ENCODE peak calls at places on chromosomes 16 and 17, in five cellular contexts. One of them, this sample, is unnamed.

GRCh38 chr16:76854234-76854633 is 336.8 kb upstream of the MON1B start:
- DNase-seq in A549: peak
- DNase-seq in MG63: no peak
- DNase-seq in prostate gland: no peak
- DNase-seq in sigmoid colon: no peak
- DNase-seq in this sample: peak

GRCh38 chr17:80694085-80694991 is 149.7 kb downstream of the RPTOR start:
- DNase-seq in A549: no peak
- DNase-seq in sigmoid colon: no peak
- DNase-seq in MG63: no peak
- DNase-seq in prostate gland: no peak
- DNase-seq in this sample: no peak

GRCh38 chr17:82662711-82663261 is 14.5 kb upstream of the WDR45B start:
- DNase-seq in prostate gland: no peak
- DNase-seq in MG63: no peak
- DNase-seq in A549: no peak
- DNase-seq in sigmoid colon: peak
- DNase-seq in this sample: no peak

GRCh38 chr16:72112906-72113615 is 19.4 kb downstream of the DHX38 start:
- DNase-seq in A549: no peak
- DNase-seq in prostate gland: no peak
- DNase-seq in MG63: no peak
- DNase-seq in sigmoid colon: no peak
- DNase-seq in this sample: no peak

GRCh38 chr17:81127133-81127455 is 38.2 kb upstream of the PVALEF start:
- DNase-seq in MG63: no peak
- DNase-seq in sigmoid colon: no peak
- DNase-seq in prostate gland: no peak
- DNase-seq in A549: no peak
- DNase-seq in this sample: no peak

GRCh38 chr17:47717845-47718621 is 15.0 kb upstream of the TBX21 start:
- DNase-seq in MG63: no peak
- DNase-seq in prostate gland: no peak
- DNase-seq in sigmoid colon: no peak
- DNase-seq in A549: no peak
- DNase-seq in this sample: no peak

GRCh38 chr16:61654962-61655361 is 381.3 kb downstream of the CDH8 start:
- DNase-seq in A549: no peak
- DNase-seq in sigmoid colon: no peak
- DNase-seq in prostate gland: no peak
- DNase-seq in MG63: no peak
- DNase-seq in this sample: no peak

GRCh38 chr17:61627125-61627524 is 36.1 kb upstream of the NACA2 start:
- DNase-seq in prostate gland: no peak
- DNase-seq in sigmoid colon: no peak
- DNase-seq in A549: no peak
- DNase-seq in MG63: no peak
- DNase-seq in this sample: no peak

GRCh38 chr17:48715496-48716399 is 6.6 kb downstream of the PRAC1 start:
- DNase-seq in prostate gland: no peak
- DNase-seq in MG63: peak
- DNase-seq in A549: no peak
- DNase-seq in sigmoid colon: peak
- DNase-seq in this sample: no peak

GRCh38 chr16:46918905-46919792 is 35.0 kb downstream of the GPT2 start:
- DNase-seq in MG63: no peak
- DNase-seq in A549: no peak
- DNase-seq in prostate gland: no peak
- DNase-seq in sigmoid colon: no peak
- DNase-seq in this sample: no peak

GRCh38 chr17:58337126-58337599 is 8.6 kb upstream of the TSPOAP1 start:
- DNase-seq in A549: no peak
- DNase-seq in prostate gland: no peak
- DNase-seq in MG63: peak
- DNase-seq in sigmoid colon: no peak
- DNase-seq in this sample: no peak

GRCh38 chr16:62038646-62039045 is 2.4 kb upstream of the CDH8 start:
- DNase-seq in sigmoid colon: no peak
- DNase-seq in A549: no peak
- DNase-seq in prostate gland: no peak
- DNase-seq in MG63: no peak
- DNase-seq in this sample: no peak

GRCh38 chr16:21083729-21084268 is 66.8 kb downstream of the DNAH3 start:
- DNase-seq in prostate gland: peak
- DNase-seq in MG63: peak
- DNase-seq in A549: peak
- DNase-seq in sigmoid colon: peak
- DNase-seq in this sample: peak

GRCh38 chr17:77948690-77949114 is 9.8 kb upstream of the TNRC6C start:
- DNase-seq in sigmoid colon: no peak
- DNase-seq in A549: peak
- DNase-seq in MG63: no peak
- DNase-seq in prostate gland: no peak
- DNase-seq in this sample: peak

GRCh38 chr16:64122177-64122576 is 999.7 kb downstream of the CDH11 start:
- DNase-seq in prostate gland: peak
- DNase-seq in sigmoid colon: no peak
- DNase-seq in MG63: no peak
- DNase-seq in A549: no peak
- DNase-seq in this sample: no peak

GRCh38 chr16:59154295-59154694 is 420.2 kb upstream of the GOT2 start:
- DNase-seq in MG63: no peak
- DNase-seq in prostate gland: no peak
- DNase-seq in A549: no peak
- DNase-seq in sigmoid colon: no peak
- DNase-seq in this sample: no peak

DNA sequence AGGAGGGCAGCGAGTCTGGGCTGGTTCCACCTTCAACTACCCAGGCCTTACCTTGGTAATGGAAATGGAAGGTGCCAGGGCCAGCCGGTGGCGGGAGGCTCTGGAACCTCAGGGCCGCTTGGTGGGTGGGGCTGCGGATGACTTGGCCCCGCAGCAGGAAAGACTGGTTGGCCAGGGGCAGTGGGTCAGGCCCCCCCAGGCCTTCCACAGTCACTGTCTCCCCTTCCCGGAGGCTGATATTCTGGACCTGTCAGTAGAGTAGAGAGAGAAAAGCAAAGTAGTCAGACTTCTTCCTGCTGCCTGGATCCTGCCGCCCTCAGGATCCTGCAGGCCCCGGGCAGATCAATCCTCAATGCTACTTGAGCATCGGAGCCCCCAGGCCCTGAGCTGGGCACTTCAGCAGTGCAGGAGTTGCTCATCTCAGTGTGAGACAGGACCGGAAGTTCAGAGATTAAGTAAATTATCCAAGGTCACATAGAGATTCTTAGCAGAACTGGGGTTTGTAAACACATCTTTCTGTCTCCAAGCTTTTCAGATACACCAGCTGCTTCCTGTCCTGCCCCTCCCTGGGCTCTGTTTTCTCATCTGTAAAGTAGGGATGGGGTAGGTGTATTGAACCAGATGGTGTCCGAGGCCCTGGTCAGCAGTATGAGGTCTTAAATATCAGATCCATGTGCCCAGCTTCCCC is 18.5 kb upstream of the PHF12 start:
- DNase-seq in sigmoid colon: no peak
- DNase-seq in prostate gland: no peak
- DNase-seq in MG63: no peak
- DNase-seq in A549: no peak
- DNase-seq in this sample: no peak
- H3K4me3 ChIP-seq in sigmoid colon: no peak
- H3K4me3 ChIP-seq in prostate gland: no peak
- H3K4me3 ChIP-seq in MG63: no peak
- H3K4me3 ChIP-seq in A549: no peak
- H3K4me3 ChIP-seq in this sample: no peak

DNA sequence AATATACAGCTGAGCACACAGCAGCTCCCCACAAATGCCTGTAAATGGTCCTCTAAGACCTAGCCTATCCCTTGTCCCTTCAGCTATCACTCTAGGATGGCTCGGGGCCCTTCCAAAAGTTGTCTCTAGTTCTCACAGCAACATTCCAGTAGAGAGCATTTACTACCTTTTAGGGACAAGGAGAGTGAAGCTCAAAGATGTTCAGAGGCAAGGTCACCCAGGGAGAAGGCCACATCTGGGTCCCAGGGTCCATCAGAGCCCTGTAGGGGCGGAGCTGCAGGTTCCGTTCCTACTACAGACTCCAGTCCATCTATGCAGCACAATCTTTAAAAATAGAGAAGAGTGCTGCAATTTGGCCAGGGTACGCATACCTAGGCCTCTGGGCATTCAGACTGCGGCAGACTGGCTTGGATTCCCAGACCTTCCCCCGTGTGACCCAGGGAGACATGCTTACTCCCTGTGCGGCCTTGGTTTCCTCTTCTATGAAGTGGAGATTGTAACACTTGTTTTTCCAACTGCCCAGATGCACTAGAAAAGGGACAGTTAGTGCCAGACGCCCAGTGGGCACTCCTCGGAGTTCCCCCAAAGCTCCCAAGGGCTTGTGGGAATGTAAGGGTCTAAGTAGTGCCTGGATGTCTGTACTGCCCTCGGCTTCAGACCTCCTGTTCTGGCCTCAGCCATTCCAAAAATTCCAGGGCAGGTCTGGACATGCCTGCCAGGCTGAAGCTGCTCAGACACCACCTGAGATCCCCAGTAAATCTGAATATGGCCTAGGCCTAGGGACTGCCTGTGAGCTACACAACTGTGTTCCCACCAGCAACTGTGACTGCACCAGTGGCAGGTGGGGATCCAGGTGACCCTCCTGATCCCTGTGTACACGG is 2.5 kb downstream of the SLC12A4 start:
- DNase-seq in prostate gland: no peak
- DNase-seq in MG63: no peak
- DNase-seq in sigmoid colon: no peak
- DNase-seq in A549: no peak
- DNase-seq in this sample: no peak
- H3K4me3 ChIP-seq in prostate gland: peak
- H3K4me3 ChIP-seq in MG63: no peak
- H3K4me3 ChIP-seq in sigmoid colon: peak
- H3K4me3 ChIP-seq in A549: peak
- H3K4me3 ChIP-seq in this sample: no peak

GRCh38 chr17:39664581-39665561 is at the start of gene TCAP:
- DNase-seq in prostate gland: no peak
- DNase-seq in sigmoid colon: no peak
- DNase-seq in MG63: no peak
- DNase-seq in A549: no peak
- DNase-seq in this sample: no peak

GRCh38 chr17:39666601-39667261 is 1.5 kb upstream of the PNMT start:
- DNase-seq in sigmoid colon: no peak
- DNase-seq in MG63: peak
- DNase-seq in A549: peak
- DNase-seq in prostate gland: no peak
- DNase-seq in this sample: no peak

GRCh38 chr17:39667262-39668140 is 752 bp upstream of the PNMT start:
- DNase-seq in prostate gland: no peak
- DNase-seq in sigmoid colon: no peak
- DNase-seq in MG63: no peak
- DNase-seq in A549: no peak
- DNase-seq in this sample: peak

GRCh38 chr17:39665642-39666221 is 583 bp downstream of the TCAP start:
- DNase-seq in A549: peak
- DNase-seq in prostate gland: no peak
- DNase-seq in MG63: peak
- DNase-seq in sigmoid colon: no peak
- DNase-seq in this sample: peak

GRCh38 chr17:39666231-39666600 is 1.1 kb downstream of the TCAP start:
- DNase-seq in sigmoid colon: no peak
- DNase-seq in prostate gland: no peak
- DNase-seq in A549: peak
- DNase-seq in MG63: peak
- DNase-seq in this sample: no peak
- H3K4me3 ChIP-seq in sigmoid colon: no peak
- H3K4me3 ChIP-seq in prostate gland: no peak
- H3K4me3 ChIP-seq in A549: no peak
- H3K4me3 ChIP-seq in MG63: no peak
- H3K4me3 ChIP-seq in this sample: no peak

DNA sequence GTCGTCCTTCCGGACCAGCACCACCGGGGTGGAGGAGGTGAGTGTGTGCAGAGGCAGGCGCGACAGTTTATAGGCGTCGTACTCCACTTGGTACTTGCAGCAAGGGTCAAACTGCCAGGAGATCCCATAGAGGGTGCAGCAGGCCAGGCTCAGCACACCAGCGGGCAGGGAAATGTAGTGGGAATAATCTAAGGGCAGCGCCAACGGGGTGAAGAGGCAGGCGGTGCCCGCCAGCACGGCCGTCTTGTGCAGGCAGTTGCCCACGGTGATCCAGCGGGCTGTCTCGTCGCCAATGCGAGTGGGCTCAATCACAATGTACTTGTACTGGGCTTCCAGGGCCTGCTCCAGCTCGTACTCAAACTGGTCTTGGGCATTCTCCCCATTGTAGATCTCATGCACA is 15.6 kb downstream of the TMEM11 start:
- DNase-seq in A549: no peak
- DNase-seq in MG63: no peak
- DNase-seq in prostate gland: no peak
- DNase-seq in sigmoid colon: no peak
- DNase-seq in this sample: no peak
- H3K4me3 ChIP-seq in A549: no peak
- H3K4me3 ChIP-seq in MG63: no peak
- H3K4me3 ChIP-seq in prostate gland: no peak
- H3K4me3 ChIP-seq in sigmoid colon: no peak
- H3K4me3 ChIP-seq in this sample: no peak

GRCh38 chr17:40284085-40284713 is 3.5 kb upstream of the CDC6 start:
- DNase-seq in prostate gland: peak
- DNase-seq in sigmoid colon: no peak
- DNase-seq in MG63: peak
- DNase-seq in A549: no peak
- DNase-seq in this sample: no peak
- H3K4me3 ChIP-seq in prostate gland: no peak
- H3K4me3 ChIP-seq in sigmoid colon: no peak
- H3K4me3 ChIP-seq in MG63: peak
- H3K4me3 ChIP-seq in A549: no peak
- H3K4me3 ChIP-seq in this sample: no peak

GRCh38 chr17:41516147-41516827 is 2.4 kb downstream of the KRT15 start:
- DNase-seq in prostate gland: no peak
- DNase-seq in sigmoid colon: no peak
- DNase-seq in A549: no peak
- DNase-seq in MG63: no peak
- DNase-seq in this sample: no peak
- H3K4me3 ChIP-seq in prostate gland: peak
- H3K4me3 ChIP-seq in sigmoid colon: no peak
- H3K4me3 ChIP-seq in A549: no peak
- H3K4me3 ChIP-seq in MG63: no peak
- H3K4me3 ChIP-seq in this sample: no peak

DNA sequence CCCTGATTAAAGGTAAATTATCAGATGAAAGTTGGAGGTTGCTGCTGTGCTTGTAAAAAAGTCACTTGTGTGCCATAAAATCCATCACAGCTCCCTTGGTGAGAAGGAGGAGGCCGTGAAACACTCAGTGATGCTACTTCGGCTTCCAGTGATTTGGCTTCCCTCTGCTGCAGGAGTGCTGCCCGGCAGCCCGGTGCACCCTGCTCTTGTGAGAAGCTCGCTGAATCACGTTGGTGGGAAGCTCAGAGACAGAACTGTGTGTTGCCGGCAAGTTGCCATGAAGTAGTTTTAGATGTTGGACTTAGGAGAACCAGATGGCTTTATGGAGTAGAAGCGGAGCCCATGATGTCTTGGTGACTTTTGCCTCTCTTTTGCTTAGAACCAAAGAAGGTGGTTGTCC is 33.3 kb downstream of the MSI2 start:
- DNase-seq in sigmoid colon: no peak
- DNase-seq in prostate gland: no peak
- DNase-seq in A549: no peak
- DNase-seq in MG63: no peak
- DNase-seq in this sample: no peak
- H3K4me3 ChIP-seq in sigmoid colon: no peak
- H3K4me3 ChIP-seq in prostate gland: no peak
- H3K4me3 ChIP-seq in A549: no peak
- H3K4me3 ChIP-seq in MG63: no peak
- H3K4me3 ChIP-seq in this sample: no peak